ENCODE peak calls at places on chromosomes 4 and X, in ten cellular contexts. H is AG04449; B is mucosa of descending colon; V is GM12878; P is choroid plexus epithelial cell; Y is NCI-H526 treated with DMSO at 0.1 percent for 48 hours; X is stimulated activated CD8-positive, alpha-beta memory T cell treated with anti-CD3 and anti-CD28 coated beads, Interleukin-4, amount 100 ng/mL, for 24 hours; M is T-helper 1 cell; L is GM18507; Q is activated T-cell treated with anti-CD3 and anti-CD28 coated beads, Interleukin-2, amount 50 U/mL, for 24 hours. K is an unnamed sample.

GRCh38 chr4:187415227-187415626 is 580.3 kb upstream of the ZFP42 start:
- DNase-seq in L (no peak), Q (no peak), V (no peak), P (no peak), X (no peak), Y (no peak), M (no peak), B (no peak), H (no peak), K (no peak)

GRCh38 chr4:80614319-80614718 is 278.8 kb downstream of the CFAP299 start:
- DNase-seq in Q (no peak), Y (no peak), X (no peak), P (no peak), M (no peak), L (no peak), B (no peak), V (no peak), H (no peak), K (no peak)

GRCh38 chr4:4810365-4810764 is 49.1 kb upstream of the MSX1 start:
- DNase-seq in X (no peak), M (no peak), H (no peak), Y (no peak), B (no peak), P (no peak), L (no peak), V (no peak), Q (no peak), K (no peak)

GRCh38 chr4:105835177-105835576 is 60.1 kb upstream of the NPNT start:
- DNase-seq in H (no peak), Y (no peak), L (no peak), M (no peak), B (no peak), Q (no peak), P (no peak), X (no peak), V (no peak), K (no peak)

GRCh38 chrX:3669841-3670240 is 43.6 kb downstream of the PRKX start:
- DNase-seq in B (peak; percentile 59), Y (no peak), H (no peak), P (no peak), Q (no peak), V (no peak), L (no peak), M (no peak), X (no peak), K (no peak)

GRCh38 chr4:77465271-77465670 is 140.3 kb upstream of the CXCL13 start:
- DNase-seq in H (no peak), L (peak; percentile 14), X (peak; percentile 4), Q (peak; percentile 46), B (peak; percentile 42), P (peak; percentile 40), M (no peak), Y (no peak), V (no peak), K (peak; percentile 23)

GRCh38 chr4:127586922-127587571 is 45.7 kb upstream of the INTU start:
- DNase-seq in B (peak; percentile 21), L (no peak), M (no peak), P (peak; percentile 74), Q (no peak), X (no peak), Y (peak; percentile 38), H (no peak), V (no peak), K (peak; percentile 52)

GRCh38 chr4:34289489-34289888 is 1954.8 kb downstream of the ARAP2 start:
- DNase-seq in B (no peak), Y (no peak), P (no peak), Q (no peak), H (no peak), V (no peak), L (no peak), M (no peak), X (no peak), K (no peak)

GRCh38 chr4:12555011-12555410 is 929.1 kb downstream of the RAB28 start:
- DNase-seq in X (no peak), Y (no peak), B (no peak), V (no peak), L (no peak), P (peak; percentile 62), Q (no peak), H (no peak), M (no peak), K (no peak)

GRCh38 chrX:19849433-19850190 is 37.8 kb downstream of the SH3KBP1 start:
- DNase-seq in Y (peak; percentile 67), X (no peak), H (no peak), M (no peak), B (no peak), V (peak; percentile 67), Q (no peak), P (peak; percentile 29), L (no peak), K (no peak)

GRCh38 chrX:42704454-42704853 is 73.5 kb downstream of the PPP1R2C start:
- DNase-seq in B (no peak), V (no peak), Y (no peak), H (no peak), Q (no peak), X (no peak), M (no peak), L (no peak), P (peak; percentile 15), K (no peak)

GRCh38 chr4:20474119-20474518 is 222.4 kb downstream of the SLIT2 start:
- DNase-seq in Y (no peak), L (no peak), M (no peak), X (no peak), Q (no peak), V (no peak), H (no peak), B (no peak), P (peak; percentile 58), K (peak; percentile 15)

GRCh38 chrX:1649623-1650022 is 34.8 kb downstream of the ASMT start:
- DNase-seq in H (no peak), M (no peak), X (no peak), L (no peak), V (no peak), Y (no peak), P (peak; percentile 24), B (no peak), Q (no peak), K (no peak)

GRCh38 chrX:120653000-120653399 is 23.1 kb upstream of the C1GALT1C1 start:
- DNase-seq in V (no peak), M (no peak), H (no peak), L (no peak), X (no peak), P (no peak), B (no peak), Q (no peak), Y (peak; percentile 36), K (no peak)

GRCh38 chr4:142567199-142567598 is 278.9 kb downstream of the INPP4B start:
- DNase-seq in B (peak; percentile 51), X (peak; percentile 4), H (no peak), P (no peak), V (no peak), Q (peak; percentile 66), L (no peak), Y (no peak), M (peak; percentile 26), K (no peak)

GRCh38 chr4:11635336-11635735 is 206.6 kb upstream of the HS3ST1 start:
- DNase-seq in L (no peak), Q (no peak), P (peak; percentile 89), B (no peak), Y (no peak), V (no peak), X (no peak), M (no peak), H (no peak), K (peak; percentile 58)

GRCh38 chrX:120144178-120144844 is 14.1 kb upstream of the RHOXF2 start:
- DNase-seq in P (peak; percentile 21), L (no peak), M (no peak), H (no peak), Y (no peak), X (no peak), Q (no peak), B (no peak), V (no peak), K (no peak)

GRCh38 chrX:145823132-145823531 is 5.5 kb downstream of the SLITRK2 start:
- DNase-seq in M (no peak), V (no peak), H (no peak), Y (no peak), P (no peak), L (no peak), Q (no peak), B (no peak), X (no peak), K (no peak)

GRCh38 chr4:6834867-6835266 is 52.3 kb downstream of the KIAA0232 start:
- DNase-seq in P (peak; percentile 41), M (no peak), Q (no peak), Y (no peak), X (no peak), L (no peak), B (no peak), V (no peak), H (no peak), K (no peak)

GRCh38 chr4:87041142-87041541 is 106.3 kb downstream of the AFF1 start:
- DNase-seq in Q (no peak), H (no peak), M (no peak), X (no peak), Y (no peak), V (no peak), P (no peak), L (no peak), B (no peak), K (no peak)

GRCh38 chrX:41148553-41148952 is 63.3 kb downstream of the USP9X start:
- DNase-seq in H (peak; percentile 3), L (no peak), V (no peak), X (no peak), Q (no peak), M (no peak), B (no peak), Y (no peak), P (peak; percentile 71), K (peak; percentile 73)

GRCh38 chr4:1244978-1245471 is 3.9 kb downstream of the CTBP1 start:
- DNase-seq in M (no peak), V (no peak), P (no peak), B (no peak), Y (no peak), H (no peak), L (no peak), X (no peak), Q (peak; percentile 30), K (no peak)

GRCh38 chr4:752196-752861 is 46.7 kb downstream of the PCGF3 start:
- DNase-seq in P (peak; percentile 36), H (no peak), X (no peak), V (no peak), Y (no peak), M (no peak), L (no peak), B (no peak), Q (no peak), K (no peak)

GRCh38 chrX:48989483-48989882 is 12.6 kb downstream of the GRIPAP1 start:
- DNase-seq in B (no peak), P (no peak), X (no peak), Y (no peak), M (no peak), L (no peak), V (no peak), Q (no peak), H (no peak), K (peak; percentile 77)

GRCh38 chr4:180909279-180909678 is 1333.9 kb upstream of the TENM3 start:
- DNase-seq in Y (no peak), H (no peak), M (no peak), V (no peak), L (no peak), P (peak; percentile 4), Q (no peak), B (no peak), X (no peak), K (no peak)

GRCh38 chr4:153547520-153547919 is 81.4 kb downstream of the TMEM131L start:
- DNase-seq in B (no peak), V (no peak), M (no peak), L (no peak), Y (no peak), X (no peak), P (no peak), H (no peak), Q (no peak), K (no peak)

GRCh38 chr4:94410678-94411206 is 41.0 kb upstream of the PDLIM5 start:
- DNase-seq in Y (no peak), M (no peak), L (no peak), H (no peak), Q (no peak), V (no peak), P (peak; percentile 50), B (no peak), X (no peak), K (no peak)

GRCh38 chrX:44228621-44229020 is 114.9 kb downstream of the EFHC2 start:
- DNase-seq in M (no peak), X (no peak), Y (no peak), L (no peak), B (no peak), P (no peak), H (no peak), V (no peak), Q (no peak), K (no peak)